ENCODE peak calls at places on chromosomes 12 and 14, in seven cellular contexts. F is IMR-90, Q is neuronal stem cell, X is mesendoderm, G is mesenchymal stem cell, R is H1, L is trophoblast cell. M is an unnamed sample.
A peak's percentile ranks its signal among the peaks of the same experiment; 100 is the strongest.

GRCh38 chr14:103319422-103319821 is 14.6 kb upstream of the EIF5 start:
- DNase-seq in F (no peak), Q (no peak), X (no peak), G (no peak), R (no peak), L (no peak), M (no peak)

GRCh38 chr14:32524609-32525391 is 195.7 kb downstream of the AKAP6 start:
- DNase-seq in F (peak; percentile 8), Q (no peak), X (no peak), G (no peak), R (no peak), L (no peak), M (no peak)

GRCh38 chr14:71555654-71556559 is 376.3 kb upstream of the RGS6 start:
- DNase-seq in F (peak; percentile 43), Q (no peak), X (no peak), G (peak; percentile 49), R (no peak), L (peak; percentile 30), M (no peak)

GRCh38 chr12:67982165-67982563 is 7.1 kb upstream of the IFNG-AS1 start:
- DNase-seq in F (no peak), Q (no peak), X (no peak), G (no peak), R (no peak), L (no peak), M (no peak)

GRCh38 chr14:103433902-103434563 is 48.8 kb downstream of the MARK3 start:
- DNase-seq in F (no peak), Q (no peak), X (no peak), G (no peak), R (no peak), L (no peak), M (no peak)

GRCh38 chr12:28540324-28540714 is 350.1 kb downstream of the CCDC91 start:
- DNase-seq in F (no peak), Q (no peak), X (no peak), G (no peak), R (no peak), L (no peak), M (no peak)

GRCh38 chr12:68674376-68674775 is 12.4 kb upstream of the NUP107 start:
- DNase-seq in F (no peak), Q (no peak), X (no peak), G (no peak), R (no peak), L (no peak), M (no peak)

GRCh38 chr12:24246921-24247320 is 297.5 kb upstream of the SOX5 start:
- DNase-seq in F (no peak), Q (no peak), X (no peak), G (no peak), R (no peak), L (no peak), M (no peak)

GRCh38 chr12:6960291-6961277 is 9.4 kb downstream of the PTPN6 start:
- DNase-seq in F (peak; percentile 38), Q (no peak), X (peak; percentile 63), G (no peak), R (no peak), L (peak; percentile 18), M (no peak)

GRCh38 chr14:48075487-48075886 is 400.1 kb upstream of the MDGA2 start:
- DNase-seq in F (no peak), Q (no peak), X (no peak), G (no peak), R (no peak), L (no peak), M (no peak)

GRCh38 chr14:65290830-65291229 is 121.7 kb upstream of the FUT8 start:
- DNase-seq in F (peak; percentile 85), Q (no peak), X (no peak), G (peak; percentile 77), R (no peak), L (no peak), M (no peak)

GRCh38 chr14:101008631-101009336 is 105.3 kb upstream of the RTL1 start:
- DNase-seq in F (peak; percentile 34), Q (no peak), X (no peak), G (no peak), R (no peak), L (no peak), M (no peak)

GRCh38 chr14:21454843-21455550 is 926 bp downstream of the CHD8 start:
- DNase-seq in F (peak; percentile 6), Q (no peak), X (peak; percentile 30), G (peak; percentile 15), R (no peak), L (peak; percentile 12), M (no peak)

GRCh38 chr12:46675736-46676135 is 150.1 kb downstream of the SLC38A4 start:
- DNase-seq in F (peak; percentile 44), Q (peak; percentile 41), X (peak; percentile 49), G (peak; percentile 50), R (no peak), L (peak; percentile 79), M (no peak)

GRCh38 chr14:61477845-61478438 is 156.6 kb downstream of the PRKCH start:
- DNase-seq in F (peak; percentile 60), Q (no peak), X (no peak), G (peak; percentile 44), R (no peak), L (no peak), M (no peak)

GRCh38 chr14:50344116-50344775 is 32.1 kb downstream of the DMAC2L start:
- DNase-seq in F (peak; percentile 63), Q (no peak), X (no peak), G (peak; percentile 68), R (no peak), L (no peak), M (no peak)

GRCh38 chr14:69816216-69816615 is 19.2 kb upstream of the SLC10A1 start:
- DNase-seq in F (no peak), Q (no peak), X (no peak), G (no peak), R (no peak), L (peak; percentile 69), M (no peak)

GRCh38 chr12:128339121-128339520 is 72.2 kb downstream of the TMEM132C start:
- DNase-seq in F (no peak), Q (no peak), X (peak; percentile 81), G (no peak), R (no peak), L (no peak), M (peak; percentile 38)

GRCh38 chr14:91877376-91877775 is 10.0 kb upstream of the TC2N start:
- DNase-seq in F (no peak), Q (no peak), X (no peak), G (no peak), R (no peak), L (peak; percentile 85), M (no peak)

GRCh38 chr12:116142936-116143882 is 134.3 kb downstream of the MED13L start:
- DNase-seq in F (peak; percentile 89), Q (no peak), X (no peak), G (peak; percentile 94), R (no peak), L (peak; percentile 28), M (no peak)

DNA sequence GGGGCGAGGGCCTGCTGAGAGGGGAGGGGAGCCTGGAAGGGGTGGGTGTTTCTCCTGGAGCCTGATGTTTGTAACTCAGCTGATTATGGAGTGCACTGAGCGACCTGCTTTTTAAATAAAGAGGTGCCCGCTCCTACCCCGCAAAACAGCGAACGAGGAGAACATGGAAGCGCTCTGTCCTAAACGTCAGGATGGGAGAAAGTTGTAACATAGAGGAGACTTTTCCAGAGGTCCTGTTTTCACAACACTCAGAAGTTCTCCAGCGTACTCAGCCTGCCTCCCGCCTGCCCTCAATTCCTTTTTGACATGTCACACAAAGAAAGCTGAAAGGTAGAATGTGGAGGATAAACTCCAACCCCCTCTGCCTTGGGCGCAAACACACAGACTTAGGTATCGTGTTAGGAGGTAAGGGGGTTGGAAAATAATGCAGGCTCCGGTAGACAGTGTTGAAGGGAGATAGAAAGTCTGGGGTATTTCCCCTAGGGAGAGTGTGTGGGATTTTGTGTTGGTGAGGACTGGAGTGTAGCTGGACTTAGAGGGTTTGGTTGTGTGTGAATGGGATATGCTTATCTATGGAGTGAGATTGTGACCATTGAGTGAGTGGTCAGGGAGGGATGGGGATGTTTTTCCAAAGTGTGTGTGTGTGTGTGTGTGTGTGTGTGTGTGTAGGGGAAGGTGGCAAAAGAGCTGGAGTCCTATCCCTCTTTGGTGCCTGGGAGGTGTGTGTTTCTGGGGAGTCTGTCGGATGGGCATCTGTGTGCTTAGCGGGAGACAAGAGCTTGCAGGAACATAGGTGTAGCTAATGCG is 2.1 kb downstream of the NTF3 start:
- DNase-seq in F (no peak), Q (peak; percentile 12), X (peak; percentile 28), G (peak; percentile 42), R (no peak), L (peak; percentile 18), M (no peak)
- H3K27me3 ChIP-seq in F (no peaks in the 10 kb centered on the region), Q (peaks cover 3% of the 10 kb centered on the region), X (peaks cover 25% of the 10 kb centered on the region), G (peaks cover 88% of the 10 kb centered on the region), R (peaks cover 39% of the 10 kb centered on the region), L (peaks cover 16% of the 10 kb centered on the region), M (peaks cover 51% of the 10 kb centered on the region)

DNA sequence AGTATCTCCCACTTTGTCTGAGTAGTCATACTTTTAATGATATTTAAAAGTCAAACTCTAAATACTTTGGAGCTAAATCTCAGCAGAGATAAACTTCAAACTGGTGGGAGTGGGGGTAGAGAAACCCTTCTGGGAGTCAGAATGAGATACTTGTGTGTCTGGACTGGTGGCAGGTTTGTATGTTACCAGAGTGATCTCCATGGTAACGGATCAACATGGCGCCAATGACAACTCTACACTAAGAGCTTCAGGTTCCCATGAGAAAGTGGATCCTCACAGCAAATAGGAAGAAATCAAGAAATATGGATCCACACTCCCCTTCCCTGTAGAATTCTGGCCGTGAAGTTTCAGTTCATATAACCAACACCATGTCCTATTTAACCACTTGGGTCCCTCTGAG is 121.9 kb downstream of the ETV6 start:
- DNase-seq in F (peak; percentile 37), Q (no peak), X (peak; percentile 72), G (peak; percentile 79), R (no peak), L (peak; percentile 77), M (no peak)
- H3K23ac ChIP-seq in F (no peak overlapping the region), Q (no peak overlapping the region), X (no peak overlapping the region), G (no peak overlapping the region), R (no peak overlapping the region), L (no peak overlapping the region), M (no peak overlapping the region)

DNA sequence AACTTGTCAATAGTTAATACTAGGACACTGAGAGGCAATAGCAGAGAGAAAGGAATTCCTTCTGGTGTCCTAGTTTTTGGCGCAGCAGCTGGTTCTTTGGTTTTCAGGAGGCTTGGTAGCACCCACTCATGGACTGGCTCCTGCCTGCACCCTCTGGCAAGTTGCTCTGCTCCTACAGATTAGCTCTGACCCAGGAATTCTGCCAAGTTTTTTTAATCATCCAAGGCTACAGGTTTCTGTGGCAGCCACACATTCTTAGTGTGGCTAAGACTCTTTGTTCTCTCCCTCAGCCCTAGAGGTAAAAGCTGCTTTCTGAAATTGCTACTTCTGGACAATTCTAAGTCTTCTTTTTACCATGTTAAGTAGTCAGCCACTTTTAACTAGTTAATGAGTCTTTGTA is 72.0 kb upstream of the FKBP4 start:
- DNase-seq in F (no peak), Q (no peak), X (no peak), G (no peak), R (no peak), L (no peak), M (no peak)
- H3K27me3 ChIP-seq in F (peaks cover 31% of the 10 kb centered on the region), Q (peaks cover 2% of the 10 kb centered on the region), X (no peaks in the 10 kb centered on the region), G (peaks cover 82% of the 10 kb centered on the region), R (no peaks in the 10 kb centered on the region), L (no peaks in the 10 kb centered on the region), M (no peaks in the 10 kb centered on the region)

DNA sequence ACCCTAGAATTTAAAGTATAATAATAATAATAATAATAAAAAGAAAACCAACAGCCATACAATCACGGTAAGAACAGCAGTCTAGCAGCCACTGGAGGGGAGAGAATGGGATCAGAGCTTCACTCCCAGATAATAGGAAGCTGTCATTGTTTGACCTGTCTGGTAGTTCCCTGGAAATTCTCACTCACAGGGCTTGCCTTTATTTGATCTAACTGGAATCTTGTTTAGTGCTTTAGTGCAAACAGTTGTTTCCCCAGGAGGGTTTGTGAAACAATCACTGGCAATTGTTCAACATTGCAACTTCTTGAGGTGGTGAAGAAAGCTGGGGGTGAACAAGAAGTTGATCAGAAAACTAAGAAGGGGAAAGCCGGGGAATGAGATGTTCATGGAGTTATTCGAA is 68.7 kb upstream of the PTCSC3 start:
- DNase-seq in F (no peak), Q (no peak), X (peak; percentile 56), G (no peak), R (no peak), L (no peak), M (no peak)
- H3K23ac ChIP-seq in F (no peak overlapping the region), Q (no peak overlapping the region), X (no peak overlapping the region), G (no peak overlapping the region), R (no peak overlapping the region), L (no peak overlapping the region), M (no peak overlapping the region)